ENCODE peak calls at places on chromosomes 6 and 20, in five cellular contexts. One of them, this sample, is unnamed.

GRCh38 chr6:19024737-19025136 is 637.6 kb downstream of the RNF144B start:
- DNase-seq in cardiac fibroblast: peak
- DNase-seq in fibroblast of pulmonary artery: peak
- DNase-seq in PC-9: peak
- DNase-seq in foreskin fibroblast: peak
- DNase-seq in this sample: peak

GRCh38 chr6:41416165-41416837 is 80.9 kb downstream of the NCR2 start:
- DNase-seq in cardiac fibroblast: no peak
- DNase-seq in fibroblast of pulmonary artery: no peak
- DNase-seq in PC-9: no peak
- DNase-seq in foreskin fibroblast: no peak
- DNase-seq in this sample: no peak

GRCh38 chr20:380763-381580 is 412 bp downstream of the TRIB3 start:
- DNase-seq in cardiac fibroblast: peak
- DNase-seq in fibroblast of pulmonary artery: peak
- DNase-seq in PC-9: no peak
- DNase-seq in foreskin fibroblast: peak
- DNase-seq in this sample: peak

GRCh38 chr6:30721198-30722024 is 1.3 kb downstream of the TUBB start:
- DNase-seq in cardiac fibroblast: peak
- DNase-seq in fibroblast of pulmonary artery: peak
- DNase-seq in PC-9: peak
- DNase-seq in foreskin fibroblast: peak
- DNase-seq in this sample: peak

GRCh38 chr6:145155873-145156782 is 579.2 kb downstream of the EPM2A start:
- DNase-seq in cardiac fibroblast: no peak
- DNase-seq in fibroblast of pulmonary artery: no peak
- DNase-seq in PC-9: no peak
- DNase-seq in foreskin fibroblast: peak
- DNase-seq in this sample: peak

GRCh38 chr6:57104350-57104749 is 14.4 kb downstream of the ZNF451 start:
- DNase-seq in cardiac fibroblast: no peak
- DNase-seq in fibroblast of pulmonary artery: no peak
- DNase-seq in PC-9: no peak
- DNase-seq in foreskin fibroblast: no peak
- DNase-seq in this sample: no peak

GRCh38 chr6:37867756-37868446 is 48.4 kb downstream of the ZFAND3 start:
- DNase-seq in cardiac fibroblast: no peak
- DNase-seq in fibroblast of pulmonary artery: no peak
- DNase-seq in PC-9: no peak
- DNase-seq in foreskin fibroblast: no peak
- DNase-seq in this sample: no peak

GRCh38 chr20:32510120-32510600 is 75.0 kb downstream of the NOL4L start:
- DNase-seq in cardiac fibroblast: no peak
- DNase-seq in fibroblast of pulmonary artery: no peak
- DNase-seq in PC-9: no peak
- DNase-seq in foreskin fibroblast: no peak
- DNase-seq in this sample: no peak

GRCh38 chr6:84728602-84729001 is 35.8 kb downstream of the TBX18 start:
- DNase-seq in cardiac fibroblast: peak
- DNase-seq in fibroblast of pulmonary artery: peak
- DNase-seq in PC-9: no peak
- DNase-seq in foreskin fibroblast: peak
- DNase-seq in this sample: no peak

GRCh38 chr20:12409501-12409900 is 491.8 kb downstream of the BTBD3 start:
- DNase-seq in cardiac fibroblast: no peak
- DNase-seq in fibroblast of pulmonary artery: no peak
- DNase-seq in PC-9: peak
- DNase-seq in foreskin fibroblast: no peak
- DNase-seq in this sample: no peak

GRCh38 chr6:11350294-11350693 is 117.8 kb upstream of the NEDD9 start:
- DNase-seq in cardiac fibroblast: no peak
- DNase-seq in fibroblast of pulmonary artery: peak
- DNase-seq in PC-9: no peak
- DNase-seq in foreskin fibroblast: no peak
- DNase-seq in this sample: no peak

GRCh38 chr6:106163446-106163965 is 77.4 kb downstream of the PRDM1 start:
- DNase-seq in cardiac fibroblast: peak
- DNase-seq in fibroblast of pulmonary artery: peak
- DNase-seq in PC-9: no peak
- DNase-seq in foreskin fibroblast: peak
- DNase-seq in this sample: peak

GRCh38 chr6:116385462-116385807 is 14.7 kb downstream of the DSE start:
- DNase-seq in cardiac fibroblast: peak
- DNase-seq in fibroblast of pulmonary artery: peak
- DNase-seq in PC-9: no peak
- DNase-seq in foreskin fibroblast: peak
- DNase-seq in this sample: peak

GRCh38 chr20:5933802-5934436 is 16.4 kb downstream of the TRMT6 start:
- DNase-seq in cardiac fibroblast: no peak
- DNase-seq in fibroblast of pulmonary artery: peak
- DNase-seq in PC-9: no peak
- DNase-seq in foreskin fibroblast: no peak
- DNase-seq in this sample: no peak

GRCh38 chr6:43705996-43706395 is 18.4 kb upstream of the MRPS18A start:
- DNase-seq in cardiac fibroblast: peak
- DNase-seq in fibroblast of pulmonary artery: peak
- DNase-seq in PC-9: no peak
- DNase-seq in foreskin fibroblast: peak
- DNase-seq in this sample: peak

GRCh38 chr20:58498445-58499068 is 16.6 kb downstream of the APCDD1L start:
- DNase-seq in cardiac fibroblast: no peak
- DNase-seq in fibroblast of pulmonary artery: no peak
- DNase-seq in PC-9: no peak
- DNase-seq in foreskin fibroblast: no peak
- DNase-seq in this sample: no peak

GRCh38 chr6:5025911-5026819 is 22.3 kb upstream of the RPP40 start:
- DNase-seq in cardiac fibroblast: peak
- DNase-seq in fibroblast of pulmonary artery: peak
- DNase-seq in PC-9: no peak
- DNase-seq in foreskin fibroblast: peak
- DNase-seq in this sample: peak
- TF ChIP-seq CTCF in cardiac fibroblast: no peak
- TF ChIP-seq CTCF in fibroblast of pulmonary artery: peak
- TF ChIP-seq CTCF in PC-9: no peak
- TF ChIP-seq CTCF in foreskin fibroblast: peak
- TF ChIP-seq CTCF in this sample: peak

GRCh38 chr6:78629836-78630235 is 237.5 kb upstream of the IRAK1BP1 start:
- DNase-seq in cardiac fibroblast: no peak
- DNase-seq in fibroblast of pulmonary artery: no peak
- DNase-seq in PC-9: no peak
- DNase-seq in foreskin fibroblast: no peak
- DNase-seq in this sample: no peak
- H3K4me3 ChIP-seq in cardiac fibroblast: no peak
- H3K4me3 ChIP-seq in fibroblast of pulmonary artery: no peak
- H3K4me3 ChIP-seq in PC-9: no peak
- H3K4me3 ChIP-seq in foreskin fibroblast: no peak
- H3K4me3 ChIP-seq in this sample: no peak

GRCh38 chr6:13576017-13576416 is 1.6 kb downstream of the SIRT5 start:
- DNase-seq in cardiac fibroblast: no peak
- DNase-seq in fibroblast of pulmonary artery: no peak
- DNase-seq in PC-9: no peak
- DNase-seq in foreskin fibroblast: no peak
- DNase-seq in this sample: no peak

GRCh38 chr6:13573669-13574110 is 711 bp upstream of the SIRT5 start:
- DNase-seq in cardiac fibroblast: peak
- DNase-seq in fibroblast of pulmonary artery: peak
- DNase-seq in PC-9: peak
- DNase-seq in foreskin fibroblast: peak
- DNase-seq in this sample: peak

GRCh38 chr6:13575377-13575775 is 975 bp downstream of the SIRT5 start:
- DNase-seq in cardiac fibroblast: no peak
- DNase-seq in fibroblast of pulmonary artery: no peak
- DNase-seq in PC-9: no peak
- DNase-seq in foreskin fibroblast: no peak
- DNase-seq in this sample: no peak

GRCh38 chr6:13574149-13574570 is 241 bp upstream of the SIRT5 start:
- DNase-seq in cardiac fibroblast: peak
- DNase-seq in fibroblast of pulmonary artery: peak
- DNase-seq in PC-9: peak
- DNase-seq in foreskin fibroblast: peak
- DNase-seq in this sample: peak

GRCh38 chr6:13574571-13575376 is at the start of gene SIRT5:
- DNase-seq in cardiac fibroblast: peak
- DNase-seq in fibroblast of pulmonary artery: peak
- DNase-seq in PC-9: peak
- DNase-seq in foreskin fibroblast: peak
- DNase-seq in this sample: peak
- TF ChIP-seq CTCF in cardiac fibroblast: no peak
- TF ChIP-seq CTCF in fibroblast of pulmonary artery: no peak
- TF ChIP-seq CTCF in PC-9: no peak
- TF ChIP-seq CTCF in foreskin fibroblast: no peak
- TF ChIP-seq CTCF in this sample: no peak

DNA sequence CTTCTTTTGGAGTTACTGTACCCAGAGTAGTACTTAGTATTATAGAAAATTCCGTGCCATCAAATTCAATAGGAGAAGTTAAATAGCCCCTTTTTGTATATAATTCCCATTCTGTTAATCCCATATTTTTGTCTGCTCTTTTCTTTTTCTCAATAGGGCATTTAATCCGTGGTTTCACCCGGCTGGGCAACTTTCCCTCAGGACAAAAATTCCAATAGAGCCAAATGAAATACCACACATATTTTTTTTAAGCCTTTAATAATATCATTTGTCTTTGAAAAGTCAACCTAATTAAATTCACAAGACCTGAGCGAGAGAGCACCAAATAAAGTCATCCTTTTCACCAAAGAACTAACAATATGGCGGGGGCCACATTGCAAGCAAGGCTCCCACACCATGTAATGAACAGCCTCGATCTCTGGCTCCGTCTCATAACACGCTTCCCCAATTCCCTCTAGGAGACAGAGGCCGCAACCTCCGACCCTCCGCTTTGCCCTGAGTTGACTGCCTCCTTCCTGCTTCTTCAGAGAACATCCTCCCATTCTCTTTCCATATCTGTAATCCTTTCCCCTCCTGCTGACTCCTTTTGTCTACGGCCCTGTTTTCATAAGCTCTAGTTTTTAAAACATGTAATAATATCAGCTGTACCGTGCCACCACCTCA is 13.6 kb downstream of the NHSL1 start:
- DNase-seq in cardiac fibroblast: no peak
- DNase-seq in fibroblast of pulmonary artery: no peak
- DNase-seq in PC-9: no peak
- DNase-seq in foreskin fibroblast: no peak
- DNase-seq in this sample: no peak
- H3K4me3 ChIP-seq in cardiac fibroblast: no peak
- H3K4me3 ChIP-seq in fibroblast of pulmonary artery: no peak
- H3K4me3 ChIP-seq in PC-9: no peak
- H3K4me3 ChIP-seq in foreskin fibroblast: no peak
- H3K4me3 ChIP-seq in this sample: no peak